ENCODE peak calls at places on chromosomes 2 and 18, in five cellular contexts. F, Q, N, I and A are unnamed samples.

GRCh38 chr2:120525056-120526046 is 179.4 kb downstream of the INHBB start:
- DNase-seq in I (peak), Q (no peak), N (no peak), F (no peak), A (no peak)

GRCh38 chr2:50492452-50492851 is 539.5 kb downstream of the NRXN1 start:
- DNase-seq in Q (peak), N (peak), F (no peak), I (no peak), A (peak)

GRCh38 chr18:62857278-62857976 is 142.1 kb downstream of the PHLPP1 start:
- DNase-seq in F (no peak), Q (no peak), N (no peak), I (no peak), A (no peak)

GRCh38 chr2:20205915-20206524 is 18.9 kb downstream of the SDC1 start:
- DNase-seq in F (no peak), I (no peak), N (no peak), Q (no peak), A (no peak)

GRCh38 chr18:5519448-5520362 is 24.1 kb downstream of the EPB41L3 start:
- DNase-seq in Q (no peak), F (no peak), I (no peak), N (no peak), A (no peak)

GRCh38 chr2:17940105-17940630 is 61.7 kb downstream of the KCNS3 start:
- DNase-seq in F (no peak), N (no peak), Q (no peak), I (no peak), A (no peak)

GRCh38 chr2:127014630-127015029 is 92.3 kb downstream of the BIN1 start:
- DNase-seq in F (no peak), Q (no peak), N (no peak), I (no peak), A (no peak)

GRCh38 chr2:171771463-171771862 is 84.2 kb downstream of the DYNC1I2 start:
- DNase-seq in I (no peak), Q (no peak), N (no peak), F (no peak), A (no peak)

GRCh38 chr18:45863469-45863868 is 38.0 kb downstream of the SIGLEC15 start:
- DNase-seq in F (no peak), Q (no peak), N (no peak), I (no peak), A (no peak)

GRCh38 chr18:8301427-8302172 is 307.6 kb upstream of the RAB12 start:
- DNase-seq in I (no peak), N (no peak), Q (no peak), F (no peak), A (no peak)

GRCh38 chr2:17969661-17970060 is 91.2 kb downstream of the KCNS3 start:
- DNase-seq in F (no peak), N (no peak), I (no peak), Q (no peak), A (no peak)

GRCh38 chr2:222304737-222305509 is 6.1 kb upstream of the PAX3 start:
- DNase-seq in N (no peak), Q (no peak), I (no peak), F (no peak), A (no peak)

GRCh38 chr2:119011162-119011909 is 69.3 kb downstream of the MARCO start:
- DNase-seq in I (peak), F (no peak), Q (no peak), N (no peak), A (peak)

GRCh38 chr2:210913461-210913860 is 357.1 kb downstream of the CPS1 start:
- DNase-seq in F (no peak), N (no peak), Q (no peak), I (no peak), A (no peak)

GRCh38 chr2:199469514-199470360 is 12.0 kb upstream of the SATB2 start:
- DNase-seq in F (no peak), I (no peak), N (no peak), Q (no peak), A (no peak)

GRCh38 chr2:54497738-54498680 is 41.9 kb downstream of the SPTBN1 start:
- DNase-seq in I (peak), Q (no peak), F (no peak), N (no peak), A (no peak)

GRCh38 chr2:6806605-6807004 is 59.1 kb downstream of the CMPK2 start:
- DNase-seq in F (no peak), N (no peak), Q (no peak), I (no peak), A (no peak)

GRCh38 chr2:224778474-224778877 is 62.3 kb upstream of the CCDC195 start:
- DNase-seq in I (no peak), F (peak), Q (peak), N (no peak), A (no peak)

GRCh38 chr2:215961981-215962380 is 51.4 kb downstream of the MREG start:
- DNase-seq in F (no peak), Q (no peak), N (no peak), I (no peak), A (no peak)

GRCh38 chr18:45774065-45774521 is 50.1 kb downstream of the SLC14A1 start:
- DNase-seq in I (no peak), N (no peak), Q (no peak), F (no peak), A (no peak)

GRCh38 chr2:96928277-96928781 is 58.1 kb downstream of the FAM178B start:
- DNase-seq in I (no peak), N (no peak), Q (no peak), F (no peak), A (no peak)

GRCh38 chr2:38626326-38627031 is 23.8 kb upstream of the HNRNPLL start:
- DNase-seq in Q (no peak), F (no peak), N (no peak), I (no peak), A (no peak)

GRCh38 chr18:48442761-48443160 is 33.6 kb upstream of the ZBTB7C start:
- DNase-seq in I (no peak), F (no peak), Q (no peak), N (no peak), A (no peak)

GRCh38 chr2:216245391-216245790 is 126.9 kb downstream of the MARCHF4 start:
- DNase-seq in I (no peak), Q (no peak), F (no peak), N (no peak), A (no peak)

GRCh38 chr18:79395761-79396404 is at the start of gene NFATC1:
- DNase-seq in N (no peak), F (peak), I (peak), Q (no peak), A (no peak)

GRCh38 chr2:241820625-241821384 is 11.8 kb downstream of the NEU4 start:
- DNase-seq in Q (no peak), N (no peak), F (no peak), I (no peak), A (no peak)

GRCh38 chr2:227106845-227107759 is 56.9 kb downstream of the COL4A4 start:
- DNase-seq in I (no peak), N (no peak), F (no peak), Q (no peak), A (no peak)